ENCODE peak calls at places on chromosomes 16 and 17, in six cellular contexts. C, F, B, H, I and R are unnamed samples.

GRCh38 chr17:30677550-30678254 is 146.8 kb downstream of the CRLF3 start:
- DNase-seq in C (no peak), F (no peak), B (no peak), H (no peak), I (no peak), R (no peak)

GRCh38 chr16:14553447-14553846 is 76.6 kb downstream of the PARN start:
- DNase-seq in C (no peak), F (no peak), B (no peak), H (no peak), I (no peak), R (no peak)

GRCh38 chr16:87692176-87692575 is 73.6 kb downstream of the KLHDC4 start:
- DNase-seq in C (no peak), F (no peak), B (no peak), H (no peak), I (no peak), R (no peak)

GRCh38 chr16:30934827-30935557 is 11.6 kb downstream of the FBXL19 start:
- DNase-seq in C (no peak), F (peak), B (peak), H (no peak), I (peak), R (peak)

GRCh38 chr17:37828313-37829124 is 83.7 kb upstream of the HNF1B start:
- DNase-seq in C (peak), F (no peak), B (no peak), H (no peak), I (no peak), R (no peak)

GRCh38 chr17:57605734-57606105 is 139.4 kb downstream of the CCDC182 start:
- DNase-seq in C (no peak), F (no peak), B (no peak), H (no peak), I (no peak), R (no peak)

GRCh38 chr17:56184650-56185049 is 31.4 kb downstream of the ANKFN1 start:
- DNase-seq in C (no peak), F (no peak), B (no peak), H (no peak), I (no peak), R (no peak)

GRCh38 chr17:66373944-66374817 is 71.8 kb downstream of the PRKCA start:
- DNase-seq in C (no peak), F (no peak), B (peak), H (no peak), I (no peak), R (no peak)

GRCh38 chr17:70369296-70369855 is 200.0 kb downstream of the KCNJ2 start:
- DNase-seq in C (no peak), F (no peak), B (no peak), H (no peak), I (no peak), R (no peak)

GRCh38 chr17:14372905-14373559 is 72.2 kb downstream of the HS3ST3B1 start:
- DNase-seq in C (no peak), F (no peak), B (no peak), H (no peak), I (no peak), R (no peak)

GRCh38 chr16:46822270-46822669 is 8.7 kb downstream of the C16orf87 start:
- DNase-seq in C (no peak), F (no peak), B (no peak), H (no peak), I (peak), R (peak)

GRCh38 chr16:53773150-53773846 is 69.3 kb downstream of the FTO start:
- DNase-seq in C (no peak), F (peak), B (peak), H (no peak), I (peak), R (peak)

GRCh38 chr17:57870283-57870635 is 20.4 kb upstream of the MRPS23 start:
- DNase-seq in C (no peak), F (no peak), B (no peak), H (no peak), I (no peak), R (no peak)

GRCh38 chr17:67343237-67343636 is 23.1 kb downstream of the PSMD12 start:
- DNase-seq in C (no peak), F (no peak), B (no peak), H (no peak), I (no peak), R (no peak)

GRCh38 chr16:85496145-85496544 is 117.0 kb upstream of the GSE1 start:
- DNase-seq in C (no peak), F (no peak), B (no peak), H (no peak), I (no peak), R (no peak)

GRCh38 chr16:1610071-1610840 is 1.6 kb downstream of the IFT140 start:
- DNase-seq in C (peak), F (peak), B (peak), H (peak), I (peak), R (peak)

GRCh38 chr16:84851192-84852127 is 31.7 kb downstream of the CRISPLD2 start:
- DNase-seq in C (no peak), F (no peak), B (peak), H (no peak), I (peak), R (no peak)

GRCh38 chr17:79466562-79467350 is 144.1 kb downstream of the RBFOX3 start:
- DNase-seq in C (no peak), F (no peak), B (no peak), H (no peak), I (no peak), R (no peak)

GRCh38 chr16:85210423-85211169 is 98.3 kb upstream of the CIBAR2 start:
- DNase-seq in C (no peak), F (no peak), B (no peak), H (no peak), I (peak), R (no peak)

GRCh38 chr17:56203430-56203829 is 50.2 kb downstream of the ANKFN1 start:
- DNase-seq in C (no peak), F (no peak), B (no peak), H (no peak), I (peak), R (no peak)

GRCh38 chr16:7577588-7577987 is 244.9 kb downstream of the RBFOX1 start:
- DNase-seq in C (no peak), F (no peak), B (no peak), H (peak), I (no peak), R (no peak)

GRCh38 chr16:74650966-74651567 is 15.6 kb downstream of the RFWD3 start:
- DNase-seq in C (no peak), F (peak), B (peak), H (no peak), I (no peak), R (no peak)

GRCh38 chr17:2841606-2842005 is 45.4 kb downstream of the RAP1GAP2 start:
- DNase-seq in C (no peak), F (no peak), B (no peak), H (no peak), I (no peak), R (no peak)

GRCh38 chr17:7932483-7932891 is 481 bp downstream of the CNTROB start:
- DNase-seq in C (peak), F (peak), B (peak), H (no peak), I (no peak), R (peak)

GRCh38 chr17:82889496-82890338 is 49.9 kb upstream of the ZNF750 start:
- DNase-seq in C (no peak), F (no peak), B (peak), H (no peak), I (no peak), R (no peak)

GRCh38 chr17:82887255-82888164 is 47.7 kb upstream of the ZNF750 start:
- DNase-seq in C (no peak), F (no peak), B (no peak), H (no peak), I (no peak), R (no peak)

GRCh38 chr17:82890926-82891678 is 51.3 kb upstream of the ZNF750 start:
- DNase-seq in C (no peak), F (no peak), B (no peak), H (no peak), I (no peak), R (no peak)

GRCh38 chr17:82890339-82890730 is 50.5 kb upstream of the ZNF750 start:
- DNase-seq in C (no peak), F (no peak), B (no peak), H (no peak), I (no peak), R (no peak)

DNA sequence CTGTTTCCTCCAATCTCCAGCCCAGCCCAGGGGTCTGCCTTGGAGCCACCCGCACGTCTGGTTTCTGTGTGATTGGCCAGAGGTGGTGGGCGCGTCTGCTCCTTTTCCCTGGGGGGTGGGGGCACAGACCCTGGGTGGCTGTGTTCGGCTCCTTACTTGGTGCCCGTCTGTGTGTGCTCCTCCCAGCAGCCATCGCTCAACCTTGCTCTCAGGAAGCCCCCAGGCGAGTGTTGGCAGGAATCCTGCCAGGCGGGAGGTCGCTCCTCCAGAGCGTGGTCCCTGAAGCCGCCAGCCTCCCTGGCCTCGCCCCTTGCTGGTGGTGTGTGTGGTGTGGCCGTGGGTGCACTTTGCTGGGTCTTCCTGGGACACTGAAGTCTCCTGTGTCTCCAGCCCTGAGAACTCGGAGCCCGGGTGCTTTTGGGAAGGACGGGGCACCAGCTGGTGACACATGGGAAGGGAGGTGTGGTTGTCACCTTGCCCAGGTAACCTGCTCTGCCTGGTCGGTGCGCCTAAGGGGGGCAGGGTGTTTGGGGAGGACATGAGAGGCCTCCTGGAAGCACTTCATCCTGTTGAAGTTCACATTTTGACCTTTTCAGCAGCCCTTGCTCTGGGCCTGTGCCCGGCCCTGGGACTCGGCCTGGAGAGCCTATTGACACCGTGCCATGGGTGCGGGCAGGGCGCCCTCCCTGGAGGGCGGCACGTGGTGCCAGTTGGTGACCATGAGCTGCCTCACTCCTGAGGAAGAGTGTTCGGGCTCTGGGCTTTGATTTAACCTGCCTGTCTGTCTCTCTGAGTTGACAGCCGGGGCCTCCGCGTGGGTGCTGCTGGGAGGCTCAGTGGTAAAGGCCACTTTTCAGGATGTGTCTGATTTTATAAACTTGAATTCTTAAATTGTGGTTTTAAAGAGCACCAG is 49.0 kb upstream of the ZNF750 start:
- DNase-seq in C (no peak), F (no peak), B (no peak), H (no peak), I (no peak), R (no peak)
- TF ChIP-seq CTCF in C (no peak), F (no peak), B (no peak), H (no peak), I (no peak), R (no peak)

DNA sequence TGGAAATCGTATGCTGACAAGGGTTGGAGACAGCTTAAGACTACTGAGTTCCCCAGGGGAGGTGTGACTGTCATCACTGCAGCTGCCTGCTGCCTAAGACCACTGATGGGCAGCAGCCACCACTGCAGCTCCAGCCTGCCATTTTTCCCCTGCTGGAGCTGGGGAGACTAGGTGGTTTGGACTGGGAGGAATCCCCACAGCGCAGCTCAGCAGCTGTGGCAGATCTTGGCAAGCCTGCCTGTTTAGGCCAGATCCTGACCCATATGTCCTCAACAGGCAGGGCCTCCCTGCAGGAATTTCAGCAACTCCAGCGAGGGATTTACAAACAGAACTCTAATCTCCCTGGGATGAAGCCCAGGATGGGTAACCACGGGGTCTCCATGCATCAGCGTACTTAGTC is 356.4 kb upstream of the TOM1L1 start:
- DNase-seq in C (no peak), F (no peak), B (peak), H (no peak), I (no peak), R (no peak)
- TF ChIP-seq CTCF in C (no peak), F (no peak), B (peak), H (no peak), I (no peak), R (no peak)

GRCh38 chr16:2970563-2970962 is 1.4 kb downstream of the PAQR4 start:
- DNase-seq in C (no peak), F (no peak), B (no peak), H (no peak), I (no peak), R (no peak)

GRCh38 chr16:2971985-2972784 is 3.0 kb downstream of the PAQR4 start:
- DNase-seq in C (no peak), F (no peak), B (no peak), H (no peak), I (no peak), R (no peak)

GRCh38 chr16:2973081-2973480 is 3.9 kb downstream of the PAQR4 start:
- DNase-seq in C (no peak), F (no peak), B (no peak), H (no peak), I (no peak), R (no peak)

GRCh38 chr16:2969545-2970521 is 685 bp downstream of the PAQR4 start:
- DNase-seq in C (no peak), F (peak), B (peak), H (no peak), I (peak), R (peak)

DNA sequence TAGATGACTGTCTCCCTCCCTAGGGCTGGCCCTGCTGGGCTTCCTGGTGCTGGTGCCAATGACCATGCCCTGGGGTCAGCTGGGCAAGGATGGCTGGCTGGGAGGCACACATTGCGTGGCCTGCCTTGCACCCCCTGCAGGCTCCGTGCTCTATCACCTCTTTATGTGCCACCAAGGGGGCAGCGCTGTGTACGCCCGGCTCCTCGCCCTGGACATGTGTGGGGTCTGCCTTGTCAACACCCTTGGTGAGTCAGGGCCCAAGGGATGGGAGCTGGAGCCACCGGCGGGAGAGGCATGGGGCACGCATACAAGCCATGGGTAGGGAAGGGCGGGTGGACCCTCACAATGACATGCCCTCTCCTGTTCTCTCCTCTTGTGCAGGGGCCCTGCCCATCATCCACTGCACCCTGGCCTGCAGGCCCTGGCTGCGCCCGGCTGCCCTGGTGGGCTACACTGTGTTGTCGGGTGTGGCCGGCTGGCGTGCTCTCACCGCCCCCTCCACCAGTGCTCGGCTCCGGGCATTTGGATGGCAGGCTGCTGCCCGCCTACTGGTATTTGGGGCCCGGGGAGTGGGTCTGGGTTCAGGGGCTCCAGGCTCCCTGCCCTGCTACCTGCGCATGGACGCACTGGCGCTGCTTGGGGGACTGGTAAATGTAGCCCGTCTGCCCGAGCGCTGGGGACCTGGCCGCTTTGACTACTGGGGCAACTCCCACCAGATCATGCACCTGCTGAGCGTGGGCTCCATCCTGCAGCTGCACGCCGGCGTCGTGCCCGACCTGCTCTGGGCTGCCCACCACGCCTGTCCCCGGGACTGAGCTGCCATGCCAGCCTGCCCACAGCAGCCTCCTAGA is 2.2 kb downstream of the PAQR4 start:
- DNase-seq in C (no peak), F (no peak), B (no peak), H (no peak), I (no peak), R (no peak)
- TF ChIP-seq CTCF in C (no peak), F (no peak), B (no peak), H (no peak), I (no peak), R (no peak)

GRCh38 chr17:52297230-52298010 is 138.9 kb upstream of the CA10 start:
- DNase-seq in C (no peak), F (no peak), B (peak), H (no peak), I (no peak), R (no peak)
- TF ChIP-seq CTCF in C (no peak), F (no peak), B (peak), H (no peak), I (no peak), R (no peak)

GRCh38 chr16:28202147-28202746 is 9.5 kb downstream of the XPO6 start:
- DNase-seq in C (no peak), F (no peak), B (no peak), H (no peak), I (no peak), R (peak)
- TF ChIP-seq CTCF in C (no peak), F (no peak), B (no peak), H (no peak), I (peak), R (peak)

DNA sequence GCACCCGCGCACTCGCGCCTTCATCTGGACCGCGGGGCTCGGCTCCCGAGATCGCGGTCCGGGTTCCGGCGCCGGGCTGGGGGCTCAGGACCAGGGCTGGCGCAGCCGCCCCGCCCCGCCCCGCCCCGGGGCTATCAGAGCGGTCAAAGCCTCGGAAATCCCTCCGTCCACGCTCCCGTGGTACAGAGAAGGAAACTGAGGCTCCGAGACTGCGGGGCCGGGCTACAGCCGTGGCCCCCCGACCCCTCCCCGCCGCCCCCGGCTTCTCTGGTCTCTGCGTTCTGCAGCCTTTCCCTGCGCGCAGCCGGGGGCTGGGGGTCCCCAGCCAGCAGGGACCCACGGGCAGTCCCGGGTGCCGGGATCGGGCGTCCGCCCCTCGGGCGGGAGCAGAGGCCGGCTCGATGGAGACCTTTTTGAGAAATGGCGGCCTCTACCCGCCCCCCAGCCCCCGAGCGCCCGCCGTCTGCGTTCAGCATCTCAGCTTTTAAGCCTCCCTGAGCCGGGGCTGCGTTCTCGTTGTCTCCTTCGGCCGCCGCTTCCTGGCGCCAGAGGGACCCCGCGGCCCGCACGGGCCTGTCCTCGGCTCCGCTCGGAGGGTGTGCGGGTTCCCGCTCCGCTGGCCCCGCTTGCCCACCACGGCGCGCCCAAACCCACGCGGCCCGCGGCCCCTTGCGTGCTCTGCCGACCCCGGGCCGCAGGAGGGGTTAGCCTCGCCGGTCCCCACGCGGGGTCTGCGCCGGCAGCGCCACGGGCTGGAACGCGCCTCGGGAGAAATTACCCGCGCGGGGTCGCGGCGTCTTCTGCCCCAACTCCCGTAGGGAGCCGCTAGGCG is 1.5 kb upstream of the NPTX1 start:
- DNase-seq in C (peak), F (no peak), B (peak), H (no peak), I (no peak), R (peak)
- TF ChIP-seq CTCF in C (peak), F (peak), B (peak), H (peak), I (peak), R (peak)

GRCh38 chr16:68749424-68749823 is 12.3 kb downstream of the CDH1 start:
- DNase-seq in C (no peak), F (no peak), B (no peak), H (no peak), I (no peak), R (no peak)
- TF ChIP-seq CTCF in C (no peak), F (no peak), B (no peak), H (no peak), I (no peak), R (no peak)

DNA sequence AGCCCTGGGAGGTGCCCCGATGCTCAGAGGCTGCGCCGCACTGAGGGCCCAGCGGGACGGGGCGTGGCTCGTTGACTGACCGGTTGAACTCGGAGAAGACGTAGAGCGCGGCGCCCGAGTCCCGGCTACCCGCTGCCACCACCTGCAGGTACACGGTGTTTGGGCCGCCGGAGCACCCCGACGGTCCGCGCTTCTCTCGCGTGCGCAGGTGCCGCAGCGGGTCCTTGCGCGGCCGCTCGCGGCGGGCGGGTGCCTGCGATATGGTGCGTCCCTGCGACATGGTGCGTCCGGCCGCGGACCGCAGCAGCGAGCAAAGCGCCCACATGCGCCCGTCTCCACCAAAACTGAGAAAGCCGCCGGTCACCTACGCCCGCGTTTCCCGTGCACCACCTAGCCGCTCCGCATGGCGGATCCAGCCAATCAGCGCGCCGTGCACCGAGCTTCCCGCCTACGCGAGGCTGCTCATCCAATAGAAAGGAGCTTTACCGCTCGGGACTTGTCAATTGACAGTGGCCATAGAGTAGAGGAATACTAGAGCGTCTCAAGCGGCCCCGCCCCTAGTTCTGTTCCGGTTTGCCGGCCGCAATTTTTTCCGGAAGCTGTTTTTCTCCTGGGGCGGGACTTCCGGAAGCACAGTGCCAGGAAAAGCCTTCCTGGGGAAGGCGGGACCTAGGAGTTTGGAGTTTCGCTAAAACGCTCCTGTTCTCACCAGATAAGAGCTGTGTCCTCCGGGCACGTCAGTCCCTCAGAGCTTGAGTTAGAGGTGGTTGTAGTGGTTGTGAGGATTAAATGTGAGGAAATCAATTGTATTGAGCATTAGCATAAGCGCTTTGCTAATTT is at the start of gene ELAC2:
- DNase-seq in C (peak), F (peak), B (peak), H (peak), I (peak), R (peak)
- TF ChIP-seq CTCF in C (no peak), F (no peak), B (peak), H (peak), I (no peak), R (no peak)

GRCh38 chr17:48486557-48486956 is 44.3 kb downstream of the HOXB1 start:
- DNase-seq in C (peak), F (no peak), B (peak), H (no peak), I (peak), R (no peak)
- TF ChIP-seq CTCF in C (no peak), F (no peak), B (no peak), H (no peak), I (peak), R (no peak)